ENCODE peak calls at places on chromosomes 1 and 21, in six cellular contexts. A, Y, E, O, C and M are unnamed samples.
A peak's percentile ranks its signal among the peaks of the same experiment; 100 is the strongest.

GRCh38 chr1:33433509-33434362 is 2.8 kb upstream of the PHC2 start:
- DNase-seq in A (no peak), Y (peak; percentile 99), E (no peak), O (peak; percentile 100), C (no peak), M (peak; percentile 88)

GRCh38 chr1:89953072-89953626 is 41.8 kb upstream of the ZNF326 start:
- DNase-seq in A (peak; percentile 67), Y (peak; percentile 92), E (peak; percentile 52), O (peak; percentile 67), C (no peak), M (peak; percentile 90)

GRCh38 chr1:227961651-227962050 is 13.9 kb upstream of the WNT9A start:
- DNase-seq in A (no peak), Y (no peak), E (no peak), O (no peak), C (no peak), M (no peak)

GRCh38 chr1:75587692-75588091 is 23.2 kb downstream of the SLC44A5 start:
- DNase-seq in A (no peak), Y (no peak), E (no peak), O (no peak), C (no peak), M (no peak)

GRCh38 chr1:94646151-94646643 is 104.6 kb upstream of the F3 start:
- DNase-seq in A (no peak), Y (peak; percentile 86), E (no peak), O (peak; percentile 53), C (no peak), M (peak; percentile 86)

GRCh38 chr21:20814090-20814489 is 184.1 kb upstream of the NCAM2 start:
- DNase-seq in A (no peak), Y (no peak), E (no peak), O (no peak), C (no peak), M (no peak)

GRCh38 chr1:85259866-85260345 is 444 bp upstream of the C1orf52 start:
- DNase-seq in A (no peak), Y (peak; percentile 62), E (no peak), O (no peak), C (no peak), M (no peak)

GRCh38 chr21:40938078-40938477 is 91.1 kb upstream of the DSCAM start:
- DNase-seq in A (no peak), Y (no peak), E (no peak), O (no peak), C (no peak), M (no peak)

GRCh38 chr1:98988906-98989603 is 15.6 kb downstream of the PLPPR5 start:
- DNase-seq in A (no peak), Y (peak; percentile 15), E (no peak), O (no peak), C (no peak), M (no peak)

GRCh38 chr21:35319684-35320083 is 270.6 kb upstream of the RUNX1 start:
- DNase-seq in A (no peak), Y (no peak), E (no peak), O (no peak), C (no peak), M (no peak)

GRCh38 chr1:244599937-244600350 is 53.0 kb upstream of the DESI2 start:
- DNase-seq in A (no peak), Y (peak; percentile 98), E (no peak), O (peak; percentile 95), C (no peak), M (peak; percentile 76)

GRCh38 chr1:222066539-222066938 is 324.6 kb upstream of the DUSP10 start:
- DNase-seq in A (no peak), Y (no peak), E (no peak), O (no peak), C (no peak), M (no peak)

GRCh38 chr21:37220433-37220980 is 46.6 kb downstream of the VPS26C start:
- DNase-seq in A (no peak), Y (peak; percentile 50), E (no peak), O (no peak), C (no peak), M (no peak)

GRCh38 chr1:193313354-193314140 is 127.1 kb upstream of the B3GALT2 start:
- DNase-seq in A (no peak), Y (no peak), E (no peak), O (no peak), C (no peak), M (no peak)

GRCh38 chr21:15794277-15794912 is 64.6 kb downstream of the USP25 start:
- DNase-seq in A (no peak), Y (no peak), E (no peak), O (no peak), C (no peak), M (no peak)

GRCh38 chr1:47738560-47739182 is 258.5 kb downstream of the TRABD2B start:
- DNase-seq in A (peak; percentile 72), Y (peak; percentile 11), E (peak; percentile 86), O (peak; percentile 8), C (peak; percentile 78), M (peak; percentile 15)

GRCh38 chr1:201366696-201367095 is 10.8 kb downstream of the TNNT2 start:
- DNase-seq in A (no peak), Y (no peak), E (no peak), O (no peak), C (no peak), M (no peak)
- H4K91ac ChIP-seq in A (no peak overlapping the region), Y (no peak overlapping the region), E (no peak overlapping the region), O (no peak overlapping the region), C (no peak overlapping the region), M (no peak overlapping the region)

GRCh38 chr1:223700942-223701637 is 11.2 kb upstream of the CAPN2 start:
- DNase-seq in A (peak; percentile 52), Y (peak; percentile 98), E (no peak), O (peak; percentile 98), C (no peak), M (peak; percentile 96)
- H3K4me1 ChIP-seq in A (no peaks in the 10 kb centered on the region), Y (peaks cover 34% of the 10 kb centered on the region), E (no peaks in the 10 kb centered on the region), O (peaks cover 33% of the 10 kb centered on the region), C (peaks cover 7% of the 10 kb centered on the region), M (peaks cover 16% of the 10 kb centered on the region)

GRCh38 chr1:213180833-213181232 is 129.8 kb downstream of the RPS6KC1 start:
- DNase-seq in A (no peak), Y (no peak), E (no peak), O (no peak), C (no peak), M (no peak)
- H4K91ac ChIP-seq in A (no peak overlapping the region), Y (no peak overlapping the region), E (no peak overlapping the region), O (no peak overlapping the region), C (no peak overlapping the region), M (no peak overlapping the region)

DNA sequence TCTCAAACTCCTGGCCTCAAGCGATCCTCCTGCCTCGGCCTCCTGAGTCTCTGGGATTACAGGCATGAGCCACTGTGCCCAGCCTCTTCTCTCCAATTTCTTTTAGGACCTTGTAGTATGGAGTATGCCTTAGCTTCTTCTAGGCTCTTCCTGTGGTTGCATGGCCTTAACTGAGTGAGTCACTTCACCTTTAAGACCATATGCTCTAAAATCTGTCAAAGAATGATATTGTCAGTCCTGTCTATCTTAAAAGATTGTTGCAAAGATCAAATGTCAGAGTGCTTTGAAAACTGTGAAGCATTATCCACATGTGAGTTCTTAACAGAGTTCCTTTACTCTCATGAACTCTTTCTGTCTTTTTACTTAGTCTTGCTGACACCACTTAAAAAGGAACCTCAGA is 37.2 kb downstream of the ATP2B4 start:
- DNase-seq in A (no peak), Y (peak; percentile 61), E (no peak), O (peak; percentile 55), C (no peak), M (no peak)
- H3K4me1 ChIP-seq in A (peaks cover 1% of the 10 kb centered on the region), Y (peaks cover 34% of the 10 kb centered on the region), E (no peaks in the 10 kb centered on the region), O (peaks cover 22% of the 10 kb centered on the region), C (peaks cover 8% of the 10 kb centered on the region), M (peaks cover 18% of the 10 kb centered on the region)

GRCh38 chr1:152520561-152521090 is 6.3 kb downstream of the CRCT1 start:
- DNase-seq in A (no peak), Y (no peak), E (no peak), O (no peak), C (no peak), M (peak; percentile 84)

GRCh38 chr1:152519876-152520275 is 5.6 kb downstream of the CRCT1 start:
- DNase-seq in A (no peak), Y (no peak), E (no peak), O (no peak), C (no peak), M (no peak)

GRCh38 chr1:152525080-152525641 is 10.9 kb downstream of the CRCT1 start:
- DNase-seq in A (no peak), Y (no peak), E (no peak), O (no peak), C (no peak), M (no peak)
- H4K91ac ChIP-seq in A (no peak overlapping the region), Y (no peak overlapping the region), E (no peak overlapping the region), O (no peak overlapping the region), C (no peak overlapping the region), M (no peak overlapping the region)

DNA sequence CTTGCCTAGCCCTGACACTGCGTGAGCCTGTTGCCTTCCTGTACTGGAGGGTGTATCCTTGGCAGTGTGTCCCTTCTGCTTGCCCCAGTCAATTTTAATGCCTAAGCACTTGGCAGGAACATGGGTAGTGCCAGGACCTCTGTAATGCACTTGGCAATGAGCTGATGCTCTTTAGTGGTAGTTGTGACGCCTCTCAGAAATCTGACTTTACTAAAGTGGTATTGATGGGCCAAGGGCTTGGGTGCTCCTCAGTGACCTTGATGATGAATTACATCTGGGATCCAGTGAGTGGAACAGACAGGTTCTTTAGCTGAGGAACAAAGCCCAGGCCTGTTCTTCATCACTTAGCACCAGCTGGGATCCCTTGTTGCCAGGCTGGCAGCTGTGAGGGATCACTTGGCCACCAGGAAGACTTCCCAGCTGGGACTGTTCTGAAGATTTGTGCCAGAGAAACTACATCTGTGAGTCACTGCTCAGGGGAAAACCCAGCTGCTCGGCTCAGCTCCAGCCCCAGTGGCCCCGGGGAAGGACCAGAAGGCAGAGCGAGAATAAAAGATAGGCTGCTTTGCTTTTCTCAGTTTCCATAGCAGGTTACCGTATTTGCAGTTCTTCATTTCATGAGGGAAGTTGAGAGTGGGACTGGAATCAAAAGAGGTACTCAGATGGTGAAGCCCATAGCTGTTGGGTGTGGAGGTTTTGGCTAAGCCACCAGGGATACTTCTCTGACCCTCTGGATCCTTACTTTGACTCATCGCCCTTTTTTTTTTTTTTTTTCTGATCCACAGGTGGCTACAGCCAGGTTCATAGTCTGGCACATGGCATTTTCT is 28.5 kb upstream of the KCNA2 start:
- DNase-seq in A (no peak), Y (peak; percentile 76), E (no peak), O (no peak), C (no peak), M (peak; percentile 42)
- H3K4me1 ChIP-seq in A (no peaks in the 10 kb centered on the region), Y (peaks cover 3% of the 10 kb centered on the region), E (no peaks in the 10 kb centered on the region), O (no peaks in the 10 kb centered on the region), C (no peaks in the 10 kb centered on the region), M (no peaks in the 10 kb centered on the region)

GRCh38 chr1:161966076-161966475 is 57.6 kb downstream of the OLFML2B start:
- DNase-seq in A (no peak), Y (no peak), E (no peak), O (no peak), C (no peak), M (no peak)
- H4K91ac ChIP-seq in A (no peak overlapping the region), Y (no peak overlapping the region), E (no peak overlapping the region), O (no peak overlapping the region), C (no peak overlapping the region), M (no peak overlapping the region)

GRCh38 chr1:116694524-116694923 is 27.0 kb upstream of the IGSF3 start:
- DNase-seq in A (no peak), Y (no peak), E (no peak), O (no peak), C (no peak), M (no peak)
- H3K4me1 ChIP-seq in A (peaks cover 10% of the 10 kb centered on the region), Y (no peaks in the 10 kb centered on the region), E (peaks cover 6% of the 10 kb centered on the region), O (peaks cover 3% of the 10 kb centered on the region), C (peaks cover 9% of the 10 kb centered on the region), M (peaks cover 15% of the 10 kb centered on the region)